ENCODE peak calls at places on chromosomes 11 and 22, in nine cellular contexts. One of them, this sample, is unnamed.

GRCh38 chr11:128884703-128885338 is 6.3 kb upstream of the KCNJ5 start:
- DNase-seq in uterus: peak; percentile 43
- DNase-seq in stomach: peak; percentile 70
- DNase-seq in aorta: no peak
- DNase-seq in PC-3: peak; percentile 93
- DNase-seq in right atrium auricular region: no peak
- DNase-seq in Peyer's patch: peak; percentile 81
- DNase-seq in CD4-positive, CD25-positive, alpha-beta regulatory T cell: peak; percentile 63
- DNase-seq in body of pancreas: peak; percentile 80
- DNase-seq in this sample: peak; percentile 41

GRCh38 chr11:77191823-77192495 is 63.9 kb downstream of the MYO7A start:
- DNase-seq in Peyer's patch: peak; percentile 82
- DNase-seq in CD4-positive, CD25-positive, alpha-beta regulatory T cell: peak; percentile 4
- DNase-seq in stomach: peak; percentile 90
- DNase-seq in aorta: no peak
- DNase-seq in uterus: no peak
- DNase-seq in right atrium auricular region: no peak
- DNase-seq in PC-3: peak; percentile 99
- DNase-seq in body of pancreas: peak; percentile 92
- DNase-seq in this sample: peak; percentile 61

GRCh38 chr22:36463783-36464184 is 17.7 kb downstream of the TXN2 start:
- DNase-seq in PC-3: no peak
- DNase-seq in body of pancreas: no peak
- DNase-seq in uterus: peak; percentile 74
- DNase-seq in Peyer's patch: no peak
- DNase-seq in aorta: peak; percentile 87
- DNase-seq in stomach: no peak
- DNase-seq in right atrium auricular region: no peak
- DNase-seq in CD4-positive, CD25-positive, alpha-beta regulatory T cell: no peak
- DNase-seq in this sample: no peak

GRCh38 chr11:9625728-9626127 is 38.1 kb upstream of the SWAP70 start:
- DNase-seq in uterus: no peak
- DNase-seq in CD4-positive, CD25-positive, alpha-beta regulatory T cell: no peak
- DNase-seq in body of pancreas: no peak
- DNase-seq in aorta: no peak
- DNase-seq in PC-3: no peak
- DNase-seq in stomach: no peak
- DNase-seq in right atrium auricular region: no peak
- DNase-seq in Peyer's patch: no peak
- DNase-seq in this sample: no peak

GRCh38 chr11:12981879-12982531 is 27.1 kb upstream of the RASSF10 start:
- DNase-seq in stomach: no peak
- DNase-seq in CD4-positive, CD25-positive, alpha-beta regulatory T cell: no peak
- DNase-seq in aorta: no peak
- DNase-seq in right atrium auricular region: no peak
- DNase-seq in uterus: no peak
- DNase-seq in Peyer's patch: no peak
- DNase-seq in body of pancreas: no peak
- DNase-seq in PC-3: no peak
- DNase-seq in this sample: no peak

GRCh38 chr22:22554324-22555284 is 4.5 kb downstream of the PRAME start:
- DNase-seq in aorta: no peak
- DNase-seq in CD4-positive, CD25-positive, alpha-beta regulatory T cell: no peak
- DNase-seq in uterus: no peak
- DNase-seq in stomach: no peak
- DNase-seq in body of pancreas: no peak
- DNase-seq in Peyer's patch: no peak
- DNase-seq in right atrium auricular region: no peak
- DNase-seq in PC-3: no peak
- DNase-seq in this sample: no peak

GRCh38 chr22:47625013-47625385 is 862.5 kb downstream of the TBC1D22A start:
- DNase-seq in uterus: no peak
- DNase-seq in Peyer's patch: no peak
- DNase-seq in aorta: no peak
- DNase-seq in CD4-positive, CD25-positive, alpha-beta regulatory T cell: no peak
- DNase-seq in stomach: no peak
- DNase-seq in body of pancreas: no peak
- DNase-seq in right atrium auricular region: peak; percentile 53
- DNase-seq in PC-3: no peak
- DNase-seq in this sample: no peak

GRCh38 chr11:34512810-34513673 is 552 bp downstream of the ELF5 start:
- DNase-seq in Peyer's patch: peak; percentile 74
- DNase-seq in body of pancreas: peak; percentile 64
- DNase-seq in stomach: peak; percentile 73
- DNase-seq in uterus: no peak
- DNase-seq in aorta: no peak
- DNase-seq in right atrium auricular region: no peak
- DNase-seq in CD4-positive, CD25-positive, alpha-beta regulatory T cell: peak; percentile 24
- DNase-seq in PC-3: peak; percentile 70
- DNase-seq in this sample: peak; percentile 6

GRCh38 chr22:28799834-28800307 is 498 bp downstream of the XBP1 start:
- DNase-seq in body of pancreas: peak; percentile 65
- DNase-seq in aorta: peak; percentile 79
- DNase-seq in PC-3: peak; percentile 35
- DNase-seq in Peyer's patch: peak; percentile 77
- DNase-seq in right atrium auricular region: peak; percentile 71
- DNase-seq in stomach: peak; percentile 72
- DNase-seq in uterus: peak; percentile 70
- DNase-seq in CD4-positive, CD25-positive, alpha-beta regulatory T cell: no peak
- DNase-seq in this sample: peak; percentile 21

GRCh38 chr11:120515186-120515723 is 3.7 kb downstream of the GRIK4 start:
- DNase-seq in CD4-positive, CD25-positive, alpha-beta regulatory T cell: no peak
- DNase-seq in uterus: no peak
- DNase-seq in aorta: no peak
- DNase-seq in right atrium auricular region: no peak
- DNase-seq in stomach: no peak
- DNase-seq in PC-3: no peak
- DNase-seq in body of pancreas: no peak
- DNase-seq in Peyer's patch: no peak
- DNase-seq in this sample: no peak

GRCh38 chr11:134261626-134262488 is 8.5 kb downstream of the ACAD8 start:
- DNase-seq in Peyer's patch: no peak
- DNase-seq in PC-3: peak; percentile 65
- DNase-seq in CD4-positive, CD25-positive, alpha-beta regulatory T cell: peak; percentile 36
- DNase-seq in stomach: no peak
- DNase-seq in aorta: no peak
- DNase-seq in right atrium auricular region: no peak
- DNase-seq in body of pancreas: peak; percentile 30
- DNase-seq in uterus: no peak
- DNase-seq in this sample: no peak

GRCh38 chr11:26332572-26332915 is 614 bp downstream of the ANO3 start:
- DNase-seq in stomach: no peak
- DNase-seq in uterus: no peak
- DNase-seq in body of pancreas: no peak
- DNase-seq in CD4-positive, CD25-positive, alpha-beta regulatory T cell: no peak
- DNase-seq in PC-3: no peak
- DNase-seq in aorta: no peak
- DNase-seq in right atrium auricular region: no peak
- DNase-seq in Peyer's patch: no peak
- DNase-seq in this sample: no peak

GRCh38 chr11:45543808-45544422 is 121.5 kb downstream of the CHST1 start:
- DNase-seq in body of pancreas: no peak
- DNase-seq in stomach: no peak
- DNase-seq in aorta: no peak
- DNase-seq in CD4-positive, CD25-positive, alpha-beta regulatory T cell: no peak
- DNase-seq in Peyer's patch: no peak
- DNase-seq in PC-3: peak; percentile 4
- DNase-seq in right atrium auricular region: no peak
- DNase-seq in uterus: no peak
- DNase-seq in this sample: no peak

GRCh38 chr22:25747245-25747944 is 5.4 kb downstream of the MYO18B start:
- DNase-seq in PC-3: no peak
- DNase-seq in uterus: peak; percentile 26
- DNase-seq in right atrium auricular region: peak; percentile 75
- DNase-seq in Peyer's patch: peak; percentile 76
- DNase-seq in CD4-positive, CD25-positive, alpha-beta regulatory T cell: no peak
- DNase-seq in body of pancreas: peak; percentile 29
- DNase-seq in stomach: peak; percentile 74
- DNase-seq in aorta: peak; percentile 91
- DNase-seq in this sample: no peak

GRCh38 chr11:120065176-120065575 is 72.7 kb downstream of the TRIM29 start:
- DNase-seq in CD4-positive, CD25-positive, alpha-beta regulatory T cell: no peak
- DNase-seq in Peyer's patch: no peak
- DNase-seq in uterus: no peak
- DNase-seq in right atrium auricular region: peak; percentile 38
- DNase-seq in body of pancreas: no peak
- DNase-seq in aorta: no peak
- DNase-seq in stomach: no peak
- DNase-seq in PC-3: no peak
- DNase-seq in this sample: no peak

GRCh38 chr11:134363592-134363991 is 31.8 kb downstream of the GLB1L2 start:
- DNase-seq in aorta: no peak
- DNase-seq in CD4-positive, CD25-positive, alpha-beta regulatory T cell: no peak
- DNase-seq in stomach: no peak
- DNase-seq in body of pancreas: no peak
- DNase-seq in Peyer's patch: no peak
- DNase-seq in uterus: no peak
- DNase-seq in right atrium auricular region: no peak
- DNase-seq in PC-3: no peak
- DNase-seq in this sample: no peak

GRCh38 chr11:120212259-120212888 is 1.5 kb downstream of the OAF start:
- DNase-seq in PC-3: peak; percentile 48
- DNase-seq in body of pancreas: no peak
- DNase-seq in aorta: no peak
- DNase-seq in stomach: no peak
- DNase-seq in right atrium auricular region: no peak
- DNase-seq in CD4-positive, CD25-positive, alpha-beta regulatory T cell: no peak
- DNase-seq in uterus: no peak
- DNase-seq in Peyer's patch: no peak
- DNase-seq in this sample: no peak

GRCh38 chr22:49295851-49296560 is 531.7 kb downstream of the BRD1 start:
- DNase-seq in body of pancreas: no peak
- DNase-seq in right atrium auricular region: peak; percentile 40
- DNase-seq in aorta: no peak
- DNase-seq in Peyer's patch: no peak
- DNase-seq in CD4-positive, CD25-positive, alpha-beta regulatory T cell: no peak
- DNase-seq in stomach: peak; percentile 22
- DNase-seq in PC-3: no peak
- DNase-seq in uterus: no peak
- DNase-seq in this sample: peak; percentile 37

GRCh38 chr11:6855971-6856542 is 6.8 kb upstream of the OR10A2 start:
- DNase-seq in stomach: no peak
- DNase-seq in body of pancreas: no peak
- DNase-seq in CD4-positive, CD25-positive, alpha-beta regulatory T cell: no peak
- DNase-seq in Peyer's patch: no peak
- DNase-seq in aorta: no peak
- DNase-seq in uterus: peak; percentile 15
- DNase-seq in PC-3: peak; percentile 73
- DNase-seq in right atrium auricular region: no peak
- DNase-seq in this sample: no peak

GRCh38 chr22:41964106-41964494 is 5.1 kb upstream of the SEPTIN3 start:
- DNase-seq in body of pancreas: no peak
- DNase-seq in right atrium auricular region: no peak
- DNase-seq in aorta: no peak
- DNase-seq in stomach: no peak
- DNase-seq in Peyer's patch: no peak
- DNase-seq in PC-3: no peak
- DNase-seq in uterus: no peak
- DNase-seq in CD4-positive, CD25-positive, alpha-beta regulatory T cell: no peak
- DNase-seq in this sample: no peak

GRCh38 chr22:38792833-38793232 is 1.1 kb downstream of the DNAL4 start:
- DNase-seq in aorta: no peak
- DNase-seq in CD4-positive, CD25-positive, alpha-beta regulatory T cell: no peak
- DNase-seq in Peyer's patch: no peak
- DNase-seq in stomach: no peak
- DNase-seq in uterus: no peak
- DNase-seq in body of pancreas: no peak
- DNase-seq in PC-3: peak; percentile 53
- DNase-seq in right atrium auricular region: no peak
- DNase-seq in this sample: no peak
- H3K4me3 ChIP-seq in aorta: no peak overlapping the region
- H3K4me3 ChIP-seq in CD4-positive, CD25-positive, alpha-beta regulatory T cell: no peak overlapping the region
- H3K4me3 ChIP-seq in Peyer's patch: no peak overlapping the region
- H3K4me3 ChIP-seq in stomach: peak overlapping the region; percentile 76
- H3K4me3 ChIP-seq in uterus: peak overlapping the region; percentile 68
- H3K4me3 ChIP-seq in body of pancreas: no peak overlapping the region
- H3K4me3 ChIP-seq in PC-3: peak overlapping the region; percentile 81
- H3K4me3 ChIP-seq in right atrium auricular region: peak overlapping the region; percentile 58
- H3K4me3 ChIP-seq in this sample: no peak overlapping the region

DNA sequence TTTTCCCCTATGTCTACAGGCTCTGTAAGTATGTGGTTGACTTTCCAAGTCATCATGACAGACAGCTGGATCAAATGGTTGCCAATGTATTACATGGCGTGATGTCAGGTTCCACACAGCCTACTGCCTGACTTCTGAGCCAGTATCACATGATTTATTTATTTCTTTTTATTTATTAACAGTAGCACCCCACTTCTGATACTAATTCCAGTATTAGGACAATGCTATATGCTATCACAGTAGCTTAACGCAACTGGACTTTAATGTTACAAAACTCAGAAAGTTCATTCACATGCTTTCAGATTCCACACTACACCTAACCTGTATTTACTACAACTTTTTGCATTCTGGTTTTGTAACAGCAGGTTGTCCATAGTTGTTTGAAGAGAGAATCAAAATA is 17.7 kb upstream of the C11orf24 start:
- DNase-seq in uterus: no peak
- DNase-seq in PC-3: no peak
- DNase-seq in CD4-positive, CD25-positive, alpha-beta regulatory T cell: no peak
- DNase-seq in right atrium auricular region: no peak
- DNase-seq in Peyer's patch: no peak
- DNase-seq in stomach: no peak
- DNase-seq in aorta: no peak
- DNase-seq in body of pancreas: no peak
- DNase-seq in this sample: no peak
- H3K27ac ChIP-seq in uterus: no peak overlapping the region
- H3K27ac ChIP-seq in PC-3: no peak overlapping the region
- H3K27ac ChIP-seq in CD4-positive, CD25-positive, alpha-beta regulatory T cell: no peak overlapping the region
- H3K27ac ChIP-seq in right atrium auricular region: no peak overlapping the region
- H3K27ac ChIP-seq in Peyer's patch: no peak overlapping the region
- H3K27ac ChIP-seq in stomach: no peak overlapping the region
- H3K27ac ChIP-seq in aorta: no peak overlapping the region
- H3K27ac ChIP-seq in body of pancreas: no peak overlapping the region
- H3K27ac ChIP-seq in this sample: no peak overlapping the region

GRCh38 chr11:65165847-65166317 is 4.2 kb upstream of the SPDYC start:
- DNase-seq in right atrium auricular region: no peak
- DNase-seq in Peyer's patch: peak; percentile 49
- DNase-seq in uterus: no peak
- DNase-seq in stomach: no peak
- DNase-seq in aorta: no peak
- DNase-seq in PC-3: no peak
- DNase-seq in body of pancreas: peak; percentile 33
- DNase-seq in CD4-positive, CD25-positive, alpha-beta regulatory T cell: no peak
- DNase-seq in this sample: no peak
- H3K4me3 ChIP-seq in right atrium auricular region: no peak overlapping the region
- H3K4me3 ChIP-seq in Peyer's patch: peak overlapping the region; percentile 1
- H3K4me3 ChIP-seq in uterus: peak overlapping the region; percentile 19
- H3K4me3 ChIP-seq in stomach: peak overlapping the region; percentile 30
- H3K4me3 ChIP-seq in aorta: no peak overlapping the region
- H3K4me3 ChIP-seq in PC-3: peak overlapping the region; percentile 44
- H3K4me3 ChIP-seq in body of pancreas: no peak overlapping the region
- H3K4me3 ChIP-seq in CD4-positive, CD25-positive, alpha-beta regulatory T cell: no peak overlapping the region
- H3K4me3 ChIP-seq in this sample: no peak overlapping the region

DNA sequence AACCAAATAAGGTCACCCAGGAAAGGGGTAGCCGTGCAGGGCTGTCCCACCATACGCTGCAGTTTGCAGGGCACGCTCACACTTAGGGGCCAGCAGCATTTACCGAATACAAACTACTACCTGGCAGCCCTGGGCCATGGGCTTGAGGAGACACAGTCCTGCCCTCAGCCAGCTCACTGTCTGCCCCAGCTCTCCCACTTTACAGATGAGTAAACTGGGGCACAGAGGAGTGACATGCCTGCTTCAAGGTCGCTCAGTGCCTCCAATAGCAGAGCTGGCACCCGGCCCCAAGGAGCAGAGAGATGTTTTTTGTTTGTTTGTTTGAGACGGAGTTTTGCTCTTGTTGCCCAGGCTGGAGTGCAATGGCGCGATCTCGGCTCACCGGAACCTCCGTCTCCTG is 2.8 kb downstream of the FADS3 start:
- DNase-seq in PC-3: no peak
- DNase-seq in body of pancreas: no peak
- DNase-seq in uterus: no peak
- DNase-seq in Peyer's patch: no peak
- DNase-seq in stomach: no peak
- DNase-seq in right atrium auricular region: no peak
- DNase-seq in CD4-positive, CD25-positive, alpha-beta regulatory T cell: no peak
- DNase-seq in aorta: no peak
- DNase-seq in this sample: no peak
- H3K27ac ChIP-seq in PC-3: no peak overlapping the region
- H3K27ac ChIP-seq in body of pancreas: no peak overlapping the region
- H3K27ac ChIP-seq in uterus: peak overlapping the region; percentile 48
- H3K27ac ChIP-seq in Peyer's patch: peak overlapping the region; percentile 10
- H3K27ac ChIP-seq in stomach: peak overlapping the region; percentile 68
- H3K27ac ChIP-seq in right atrium auricular region: peak overlapping the region; percentile 94
- H3K27ac ChIP-seq in CD4-positive, CD25-positive, alpha-beta regulatory T cell: no peak overlapping the region
- H3K27ac ChIP-seq in aorta: peak overlapping the region; percentile 90
- H3K27ac ChIP-seq in this sample: no peak overlapping the region

This sample was measured in CD8-positive, alpha-beta memory T cell.